ENCODE peak calls at places on chromosome 9, in ten cellular contexts. V is substantia nigra; Q is stimulated activated naive B cell treated with anti-CD40 and anti-IgM and Interleukin-4, amounts not matched to agents 10 μg/mL and 1 μg/mL and 100 μg/mL, for 72 hours; G is IMR-90; T is NCI-H2171 treated with DMSO at 0.1 percent for 48 hours; D is SK-MEL-5; W is activated naive CD8-positive, alpha-beta T cell treated with anti-CD3 and anti-CD28 coated beads, Interleukin-2, amount 50 U/mL, for 24 hours; J is endodermal cell; M is CD8-positive, alpha-beta T cell; Z is NCI-H1105. U is an unnamed sample.

GRCh38 chr9:134959126-134959970 is 41.6 kb upstream of the FCN1 start:
- DNase-seq in V (no peak), Q (no peak), G (no peak), T (no peak), D (no peak), W (no peak), J (peak), M (no peak), Z (no peak), U (no peak)

GRCh38 chr9:36559036-36559695 is 13.5 kb upstream of the MELK start:
- DNase-seq in V (no peak), Q (no peak), G (peak), T (no peak), D (no peak), W (no peak), J (peak), M (no peak), Z (no peak), U (no peak)

GRCh38 chr9:18122156-18122555 is 351.8 kb upstream of the ADAMTSL1 start:
- DNase-seq in V (no peak), Q (no peak), G (peak), T (peak), D (no peak), W (no peak), J (no peak), M (no peak), Z (no peak), U (no peak)

GRCh38 chr9:136807281-136808074 is at the start of gene RABL6:
- DNase-seq in V (no peak), Q (peak), G (peak), T (peak), D (peak), W (peak), J (peak), M (peak), Z (peak), U (peak)

GRCh38 chr9:76835571-76836283 is 70.2 kb downstream of the PRUNE2 start:
- DNase-seq in V (no peak), Q (no peak), G (peak), T (no peak), D (peak), W (no peak), J (no peak), M (no peak), Z (peak), U (no peak)

GRCh38 chr9:109355564-109356297 is 34.9 kb upstream of the EPB41L4B start:
- DNase-seq in V (no peak), Q (no peak), G (no peak), T (peak), D (no peak), W (no peak), J (no peak), M (no peak), Z (no peak), U (no peak)

GRCh38 chr9:13728917-13729811 is 449.7 kb upstream of the MPDZ start:
- DNase-seq in V (no peak), Q (no peak), G (peak), T (no peak), D (no peak), W (no peak), J (no peak), M (no peak), Z (no peak), U (no peak)

GRCh38 chr9:129125478-129125877 is 14.3 kb downstream of the PTPA start:
- DNase-seq in V (no peak), Q (no peak), G (peak), T (no peak), D (peak), W (no peak), J (no peak), M (no peak), Z (no peak), U (no peak)

GRCh38 chr9:20624201-20625002 is 2.1 kb upstream of the MLLT3 start:
- DNase-seq in V (no peak), Q (peak), G (peak), T (peak), D (peak), W (peak), J (peak), M (peak), Z (peak), U (peak)

GRCh38 chr9:90919883-90920282 is 118.3 kb downstream of the SYK start:
- DNase-seq in V (peak), Q (no peak), G (no peak), T (no peak), D (no peak), W (no peak), J (no peak), M (no peak), Z (no peak), U (no peak)

GRCh38 chr9:123162359-123163345 is 105.7 kb downstream of the STRBP start:
- DNase-seq in V (no peak), Q (no peak), G (peak), T (no peak), D (no peak), W (no peak), J (no peak), M (no peak), Z (no peak), U (no peak)

GRCh38 chr9:94713446-94714185 is 12.9 kb upstream of the AOPEP start:
- DNase-seq in V (no peak), Q (no peak), G (no peak), T (no peak), D (no peak), W (no peak), J (no peak), M (no peak), Z (no peak), U (no peak)

GRCh38 chr9:124940521-124940893 is 376 bp downstream of the GOLGA1 start:
- DNase-seq in V (no peak), Q (no peak), G (no peak), T (peak), D (no peak), W (no peak), J (no peak), M (no peak), Z (peak), U (no peak)

GRCh38 chr9:109968702-109969450 is 188.9 kb downstream of the PALM2AKAP2 start:
- DNase-seq in V (no peak), Q (peak), G (peak), T (no peak), D (peak), W (no peak), J (peak), M (no peak), Z (no peak), U (no peak)

GRCh38 chr9:135402739-135403695 is 76.6 kb upstream of the PPP1R26 start:
- DNase-seq in V (no peak), Q (no peak), G (no peak), T (no peak), D (no peak), W (no peak), J (no peak), M (no peak), Z (no peak), U (no peak)

GRCh38 chr9:75709698-75710097 is 180.8 kb upstream of the PCSK5 start:
- DNase-seq in V (no peak), Q (no peak), G (no peak), T (no peak), D (no peak), W (no peak), J (no peak), M (no peak), Z (no peak), U (no peak)

GRCh38 chr9:81344366-81344765 is 345.0 kb downstream of the TLE1 start:
- DNase-seq in V (no peak), Q (no peak), G (no peak), T (no peak), D (no peak), W (no peak), J (no peak), M (no peak), Z (no peak), U (no peak)

GRCh38 chr9:134027561-134027960 is 2.3 kb downstream of the BRD3OS start:
- DNase-seq in V (no peak), Q (no peak), G (no peak), T (no peak), D (no peak), W (no peak), J (no peak), M (no peak), Z (no peak), U (no peak)

GRCh38 chr9:80874276-80874675 is 815.1 kb downstream of the TLE1 start:
- DNase-seq in V (no peak), Q (no peak), G (peak), T (no peak), D (no peak), W (no peak), J (no peak), M (no peak), Z (no peak), U (no peak)

GRCh38 chr9:30039712-30040111 is 2344.7 kb upstream of the ACO1 start:
- DNase-seq in V (no peak), Q (no peak), G (no peak), T (peak), D (no peak), W (no peak), J (no peak), M (no peak), Z (no peak), U (no peak)

GRCh38 chr9:92294297-92294676 is 790 bp upstream of the IARS1 start:
- DNase-seq in V (no peak), Q (peak), G (peak), T (peak), D (no peak), W (peak), J (peak), M (no peak), Z (no peak), U (peak)

GRCh38 chr9:129486496-129487306 is 134.2 kb downstream of the C9orf50 start:
- DNase-seq in V (no peak), Q (no peak), G (peak), T (no peak), D (peak), W (no peak), J (peak), M (no peak), Z (no peak), U (no peak)

GRCh38 chr9:94973491-94973941 is 247.0 kb downstream of the AOPEP start:
- DNase-seq in V (no peak), Q (no peak), G (peak), T (no peak), D (no peak), W (no peak), J (no peak), M (no peak), Z (no peak), U (no peak)

GRCh38 chr9:1871486-1872181 is 143.5 kb upstream of the SMARCA2 start:
- DNase-seq in V (no peak), Q (no peak), G (no peak), T (peak), D (peak), W (no peak), J (peak), M (no peak), Z (peak), U (no peak)

GRCh38 chr9:119968837-119969707 is 599.8 kb upstream of the BRINP1 start:
- DNase-seq in V (no peak), Q (peak), G (peak), T (peak), D (peak), W (peak), J (peak), M (no peak), Z (peak), U (peak)

GRCh38 chr9:137711678-137712105 is 92.9 kb downstream of the EHMT1 start:
- DNase-seq in V (no peak), Q (no peak), G (no peak), T (no peak), D (no peak), W (no peak), J (no peak), M (no peak), Z (no peak), U (no peak)

GRCh38 chr9:98248737-98249474 is 6.5 kb downstream of the TBC1D2 start:
- DNase-seq in V (no peak), Q (no peak), G (peak), T (no peak), D (peak), W (no peak), J (no peak), M (no peak), Z (no peak), U (no peak)

GRCh38 chr9:68505681-68506409 is 34.8 kb downstream of the TMEM252 start:
- DNase-seq in V (no peak), Q (peak), G (no peak), T (no peak), D (no peak), W (no peak), J (no peak), M (no peak), Z (no peak), U (no peak)

GRCh38 chr9:37468620-37469019 is 3.4 kb upstream of the ZBTB5 start:
- DNase-seq in V (no peak), Q (no peak), G (no peak), T (no peak), D (no peak), W (no peak), J (no peak), M (no peak), Z (no peak), U (no peak)

GRCh38 chr9:18520395-18520794 is 46.4 kb downstream of the ADAMTSL1 start:
- DNase-seq in V (no peak), Q (no peak), G (no peak), T (peak), D (no peak), W (no peak), J (no peak), M (no peak), Z (no peak), U (no peak)

GRCh38 chr9:108617661-108618060 is 238.1 kb downstream of the ACTL7B start:
- DNase-seq in V (no peak), Q (no peak), G (no peak), T (no peak), D (no peak), W (no peak), J (no peak), M (no peak), Z (no peak), U (no peak)

GRCh38 chr9:27467486-27467885 is 56.6 kb upstream of the IFNK start:
- DNase-seq in V (no peak), Q (no peak), G (no peak), T (no peak), D (no peak), W (no peak), J (no peak), M (no peak), Z (no peak), U (no peak)

GRCh38 chr9:70607926-70608325 is 193.5 kb upstream of the KLF9 start:
- DNase-seq in V (no peak), Q (peak), G (no peak), T (peak), D (no peak), W (no peak), J (no peak), M (no peak), Z (no peak), U (no peak)

U was measured in T-cell.